ENCODE peak calls at places on chromosomes 7 and 10, in four cellular contexts. R, N, Q and L are unnamed samples.

GRCh38 chr7:55192718-55193117 is 172.4 kb upstream of the LANCL2 start:
- DNase-seq in R (peak; percentile 87), Q (no peak), N (no peak), L (peak; percentile 64)

GRCh38 chr10:75650648-75651047 is 219.2 kb downstream of the LRMDA start:
- DNase-seq in Q (no peak), R (no peak), N (no peak), L (no peak)

GRCh38 chr10:44827431-44828006 is 83.6 kb upstream of the TMEM72 start:
- DNase-seq in N (no peak), R (peak; percentile 23), Q (no peak), L (peak; percentile 34)

GRCh38 chr7:19958309-19958896 is 185.0 kb upstream of the TMEM196 start:
- DNase-seq in Q (no peak), N (no peak), R (peak; percentile 93), L (peak; percentile 88)

GRCh38 chr10:74612195-74612594 is 214.2 kb upstream of the KAT6B start:
- DNase-seq in N (no peak), Q (no peak), R (peak; percentile 19), L (peak; percentile 32)

GRCh38 chr7:42217053-42217452 is 20.0 kb downstream of the GLI3 start:
- DNase-seq in R (no peak), N (no peak), Q (no peak), L (peak; percentile 58)

GRCh38 chr10:34310234-34310633 is 504.9 kb downstream of the PARD3 start:
- DNase-seq in N (no peak), R (no peak), Q (no peak), L (no peak)

GRCh38 chr10:100248820-100249219 is 18.6 kb downstream of the CWF19L1 start:
- DNase-seq in R (no peak), Q (no peak), N (no peak), L (no peak)

GRCh38 chr7:100516135-100516812 is 22.7 kb upstream of the AGFG2 start:
- DNase-seq in R (peak; percentile 95), N (no peak), Q (no peak), L (peak; percentile 98)

GRCh38 chr10:33193867-33194521 is 140.5 kb downstream of the NRP1 start:
- DNase-seq in Q (peak; percentile 65), N (no peak), R (peak; percentile 53), L (peak; percentile 72)

GRCh38 chr7:6423942-6424701 is 23.6 kb downstream of the DAGLB start:
- DNase-seq in N (no peak), R (no peak), Q (no peak), L (peak; percentile 38)

GRCh38 chr10:24351883-24352778 is 143.2 kb downstream of the KIAA1217 start:
- DNase-seq in N (no peak), Q (no peak), R (peak; percentile 82), L (peak; percentile 46)

GRCh38 chr10:130053561-130053960 is 57.1 kb downstream of the C10orf143 start:
- DNase-seq in R (no peak), N (no peak), Q (no peak), L (no peak)

GRCh38 chr10:78960316-78960800 is 108.4 kb upstream of the ZMIZ1 start:
- DNase-seq in R (peak; percentile 95), N (no peak), Q (no peak), L (peak; percentile 86)

GRCh38 chr7:73606801-73607691 is 17.3 kb downstream of the MLXIPL start:
- DNase-seq in Q (no peak), N (no peak), R (no peak), L (peak; percentile 40)

GRCh38 chr7:151608031-151608551 is 88.4 kb upstream of the RHEB start:
- DNase-seq in R (no peak), Q (no peak), N (no peak), L (peak; percentile 35)

GRCh38 chr10:122426834-122427233 is 27.6 kb upstream of the ARMS2 start:
- DNase-seq in N (no peak), R (no peak), Q (no peak), L (no peak)

GRCh38 chr10:15476337-15476736 is 105.2 kb upstream of the FAM171A1 start:
- DNase-seq in Q (no peak), N (no peak), R (no peak), L (no peak)

GRCh38 chr7:66627151-66627681 is 1.5 kb upstream of the KCTD7 start:
- DNase-seq in N (no peak), Q (no peak), R (no peak), L (peak; percentile 48)

GRCh38 chr7:95772298-95772770 is at the start of gene DYNC1I1:
- DNase-seq in R (peak; percentile 42), Q (no peak), N (no peak), L (peak; percentile 66)

GRCh38 chr10:121864653-121865052 is 63.2 kb downstream of the ATE1 start:
- DNase-seq in R (no peak), N (no peak), Q (no peak), L (no peak)

GRCh38 chr7:16817536-16817935 is 12.7 kb upstream of the AGR2 start:
- DNase-seq in Q (no peak), N (no peak), R (peak; percentile 85), L (peak; percentile 79)

GRCh38 chr7:29564455-29565185 is 985 bp downstream of the PRR15 start:
- DNase-seq in N (no peak), R (peak; percentile 46), Q (peak; percentile 81), L (peak; percentile 46)

GRCh38 chr10:86871563-86872183 is 85.7 kb downstream of the MMRN2 start:
- DNase-seq in Q (no peak), R (peak; percentile 45), N (no peak), L (peak; percentile 46)

GRCh38 chr10:114879541-114880158 is 58.1 kb downstream of the FHIP2A start:
- DNase-seq in Q (no peak), N (no peak), R (no peak), L (peak; percentile 61)

GRCh38 chr7:148262721-148263229 is 327.8 kb upstream of the C7orf33 start:
- DNase-seq in R (no peak), Q (no peak), N (no peak), L (peak; percentile 62)

GRCh38 chr10:6385683-6386082 is 183.0 kb downstream of the PFKFB3 start:
- DNase-seq in R (peak; percentile 18), Q (no peak), N (no peak), L (peak; percentile 32)

GRCh38 chr10:88792656-88793055 is 9.9 kb upstream of the LIPM start:
- DNase-seq in R (peak; percentile 69), N (no peak), Q (no peak), L (peak; percentile 83)

GRCh38 chr7:68420342-68420750 is 1177.9 kb upstream of the AUTS2 start:
- DNase-seq in R (no peak), N (no peak), Q (no peak), L (no peak)

GRCh38 chr10:5370493-5371317 is 5.9 kb downstream of the UCN3 start:
- DNase-seq in Q (no peak), R (no peak), N (no peak), L (no peak)
- TF ChIP-seq CTCF in Q (no peak), R (no peak), N (no peak), L (no peak)

DNA sequence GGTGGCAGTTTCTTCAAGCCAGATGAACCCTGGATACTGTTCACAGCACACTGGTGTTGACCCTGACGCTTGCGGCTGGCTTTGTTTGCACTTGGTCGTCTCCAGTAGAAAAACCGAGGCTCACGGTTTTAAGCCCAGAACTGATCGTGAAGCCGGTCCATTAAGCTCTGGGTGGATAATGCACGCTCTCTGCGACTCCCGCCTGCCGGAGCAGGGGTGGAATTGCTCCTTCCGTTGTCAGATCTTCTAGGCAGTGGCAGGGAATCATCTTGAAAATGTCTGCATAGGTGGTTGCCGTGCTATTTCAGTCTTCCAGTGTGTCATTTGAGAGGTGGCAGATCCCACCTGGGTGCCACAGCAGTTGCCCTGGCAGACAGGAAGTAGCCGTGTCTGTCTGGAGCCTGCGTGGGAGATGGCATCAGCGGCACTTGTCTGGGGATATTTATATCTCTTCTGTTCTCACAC is 35.9 kb upstream of the AP5Z1 start:
- DNase-seq in Q (no peak), N (no peak), R (peak; percentile 45), L (peak; percentile 76)
- TF ChIP-seq CTCF in Q (peak; percentile 39), N (peak; percentile 27), R (peak; percentile 48), L (peak; percentile 69)

DNA sequence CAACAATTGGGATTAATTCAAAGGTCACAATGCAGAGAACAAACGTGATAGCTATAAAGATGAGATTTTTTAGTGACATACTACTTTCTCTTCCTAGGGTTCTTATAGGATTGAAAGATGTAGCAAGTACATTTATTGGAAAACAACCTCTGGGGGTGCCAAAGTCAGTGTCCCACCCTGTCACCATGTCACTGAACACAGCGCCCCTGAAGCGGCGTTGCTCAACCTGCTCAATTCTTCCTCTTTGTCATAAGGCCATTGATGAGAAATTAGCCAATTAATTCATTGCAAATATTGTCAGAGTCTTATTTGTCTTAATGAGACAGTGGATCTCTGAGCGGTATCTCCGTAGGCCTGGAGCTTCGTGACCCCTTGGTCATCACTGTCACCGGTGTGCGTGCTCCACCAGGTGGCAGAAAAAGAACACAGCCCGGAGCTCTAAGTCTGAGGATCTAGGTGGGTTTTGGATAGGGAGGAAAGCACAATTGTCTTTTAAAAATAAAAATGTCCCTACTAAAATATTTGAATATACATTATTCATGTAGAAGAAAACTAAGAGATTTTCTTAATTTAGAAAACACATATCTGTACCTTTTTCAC is 362.6 kb downstream of the PAXIP1 start:
- DNase-seq in Q (no peak), N (no peak), R (no peak), L (no peak)
- TF ChIP-seq CTCF in Q (no peak), N (no peak), R (no peak), L (no peak)

GRCh38 chr10:69883680-69884375 is 82.1 kb downstream of the COL13A1 start:
- DNase-seq in Q (no peak), R (no peak), N (no peak), L (no peak)

GRCh38 chr10:69884686-69885085 is 83.0 kb downstream of the COL13A1 start:
- DNase-seq in R (no peak), Q (no peak), N (no peak), L (no peak)

GRCh38 chr10:69883256-69883655 is 81.5 kb downstream of the COL13A1 start:
- DNase-seq in R (no peak), Q (no peak), N (no peak), L (peak; percentile 17)

GRCh38 chr10:69888882-69889584 is 87.3 kb downstream of the COL13A1 start:
- DNase-seq in Q (no peak), R (no peak), N (no peak), L (no peak)

DNA sequence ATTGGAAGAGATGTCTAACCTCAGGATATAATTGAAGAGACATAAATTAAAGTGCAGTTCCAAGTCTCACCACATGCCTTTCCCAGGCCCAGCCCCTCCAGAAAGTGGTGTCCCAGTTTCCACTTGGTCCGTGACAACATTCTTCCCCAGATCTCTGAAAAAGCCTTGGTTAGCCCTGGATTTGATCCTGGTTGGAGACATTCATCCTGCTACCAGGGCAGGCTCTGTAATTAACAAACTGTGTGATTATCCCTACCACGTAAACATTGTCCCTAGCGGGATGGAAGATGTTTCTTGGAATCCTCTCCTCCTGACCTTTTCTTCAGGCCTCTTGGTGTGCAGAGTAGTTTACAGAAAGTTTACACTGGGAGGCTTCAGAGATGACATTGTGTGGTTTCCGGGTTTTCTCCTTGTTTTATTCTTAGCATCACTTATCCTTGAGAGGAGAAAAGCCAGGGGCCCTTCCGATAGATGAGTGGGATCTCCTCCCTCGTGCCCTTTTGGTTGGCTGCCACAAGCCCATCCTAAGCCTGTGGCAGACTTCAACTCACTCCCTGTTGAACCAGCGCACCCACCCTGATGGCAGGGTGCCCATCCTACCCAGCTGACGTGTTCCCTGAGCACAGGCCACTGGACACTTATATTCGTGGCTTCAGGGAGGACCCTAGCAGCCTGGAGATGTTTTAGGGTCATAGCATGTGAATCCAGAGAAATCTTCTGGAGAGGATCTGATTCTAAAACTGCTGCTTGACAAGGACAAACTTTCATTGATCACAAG is 83.9 kb downstream of the COL13A1 start:
- DNase-seq in N (no peak), Q (no peak), R (no peak), L (peak; percentile 48)
- TF ChIP-seq CTCF in N (peak; percentile 49), Q (peak; percentile 45), R (peak; percentile 43), L (peak; percentile 68)